ENCODE peak calls at places on chromosomes 11 and 22, in eight cellular contexts. O is SW480; X is kidney; C is SHP77 treated with DMSO at 0.1 percent for 48 hours; Z is activated naive CD4-positive, alpha-beta T cell treated with anti-CD3 and anti-CD28 coated beads, Interleukin-2, amount 50 U/mL, for 72 hours; A is H1; N is activated naive CD8-positive, alpha-beta T cell treated with anti-CD3 and anti-CD28 coated beads, Interleukin-2, amount 50 U/mL, for 24 hours; H is cardiac muscle cell. T is an unnamed sample.

GRCh38 chr22:45312415-45312814 is 2.7 kb downstream of the FAM118A start:
- DNase-seq in N (no peak), C (no peak), Z (no peak), X (no peak), O (no peak), H (no peak), A (no peak), T (no peak)

GRCh38 chr11:72226701-72227100 is 2.1 kb downstream of the INPPL1 start:
- DNase-seq in A (peak), C (no peak), Z (no peak), O (no peak), X (no peak), N (no peak), H (no peak), T (no peak)

GRCh38 chr11:102184269-102184987 is 74.2 kb downstream of the YAP1 start:
- DNase-seq in Z (no peak), O (no peak), A (no peak), X (no peak), H (no peak), N (no peak), C (no peak), T (no peak)

GRCh38 chr22:46131151-46131587 is 19.2 kb upstream of the PPARA start:
- DNase-seq in Z (no peak), A (peak), N (no peak), X (peak), H (no peak), C (no peak), O (no peak), T (no peak)

GRCh38 chr11:119011476-119011875 is 6.7 kb downstream of the RPS25 start:
- DNase-seq in A (no peak), C (no peak), H (no peak), X (no peak), Z (no peak), N (no peak), O (peak), T (no peak)

GRCh38 chr22:30356392-30357230 is at the start of the genes CCDC157 and SF3A1:
- DNase-seq in N (peak), C (peak), H (peak), A (peak), X (peak), Z (peak), O (peak), T (peak)

GRCh38 chr22:24060375-24060788 is 49.3 kb downstream of the CABIN1 start:
- DNase-seq in O (no peak), N (no peak), C (no peak), A (no peak), Z (no peak), X (no peak), H (peak), T (no peak)

GRCh38 chr22:24392218-24392931 is 35.0 kb upstream of the ADORA2A start:
- DNase-seq in H (no peak), X (no peak), C (no peak), N (no peak), O (no peak), A (no peak), Z (no peak), T (no peak)

GRCh38 chr22:42283288-42284229 is 13.1 kb upstream of the TCF20 start:
- DNase-seq in O (peak), A (peak), Z (peak), H (peak), N (peak), X (peak), C (no peak), T (no peak)

GRCh38 chr11:44680982-44681597 is 45.7 kb upstream of the TSPAN18 start:
- DNase-seq in A (no peak), X (no peak), N (peak), Z (peak), O (peak), H (peak), C (no peak), T (peak)

GRCh38 chr22:35883028-35883620 is 145.5 kb downstream of the RBFOX2 start:
- DNase-seq in N (no peak), X (no peak), H (peak), O (peak), Z (no peak), A (no peak), C (no peak), T (no peak)

GRCh38 chr11:102279641-102280170 is 37.6 kb upstream of the BIRC3 start:
- DNase-seq in C (no peak), A (no peak), O (peak), X (no peak), H (peak), Z (no peak), N (no peak), T (no peak)

GRCh38 chr11:75434051-75434450 is 1.0 kb upstream of the KLHL35 start:
- DNase-seq in O (no peak), X (no peak), H (no peak), C (no peak), N (no peak), A (no peak), Z (no peak), T (no peak)

GRCh38 chr22:31897842-31898241 is 46.5 kb upstream of the YWHAH start:
- DNase-seq in N (no peak), Z (no peak), A (no peak), O (no peak), H (no peak), X (no peak), C (no peak), T (no peak)

GRCh38 chr11:67351275-67352005 is 1.9 kb downstream of the POLD4 start:
- DNase-seq in O (peak), H (peak), X (peak), Z (peak), A (peak), C (peak), N (peak), T (peak)

GRCh38 chr11:2096001-2096918 is 42.9 kb downstream of the IGF2 start:
- DNase-seq in C (no peak), X (peak), A (no peak), N (no peak), H (peak), Z (no peak), O (no peak), T (no peak)

GRCh38 chr22:46433318-46433717 is 97.8 kb downstream of the TRMU start:
- DNase-seq in Z (no peak), H (no peak), C (no peak), A (no peak), O (no peak), N (no peak), X (no peak), T (no peak)

GRCh38 chr11:23570828-23571227 is 710.6 kb upstream of the CCDC179 start:
- DNase-seq in C (no peak), H (no peak), A (no peak), X (no peak), N (no peak), O (no peak), Z (no peak), T (no peak)

GRCh38 chr22:41638748-41639147 is 17.7 kb downstream of the XRCC6 start:
- DNase-seq in A (no peak), H (no peak), N (no peak), Z (no peak), X (no peak), O (no peak), C (peak), T (no peak)

GRCh38 chr22:32587449-32587848 is 112.8 kb downstream of the FBXO7 start:
- DNase-seq in N (no peak), C (no peak), X (no peak), Z (no peak), A (no peak), H (peak), O (no peak), T (no peak)